ENCODE peak calls at places on chromosomes 13 and 19, in ten cellular contexts. V, C, W, O, X, E, U, Y, R and F are unnamed samples. For H3K4me1, the result is how much of the 10 kb centered on the place peaks cover.

GRCh38 chr13:29935309-29935981 is 85.0 kb upstream of the UBL3 start:
- DNase-seq in W (peak), O (no peak), C (no peak), U (peak), R (no peak), V (no peak), E (no peak), Y (peak), X (no peak), F (peak)

GRCh38 chr13:42925626-42926025 is 66.4 kb downstream of the EPSTI1 start:
- DNase-seq in V (no peak), X (no peak), O (no peak), U (no peak), C (no peak), Y (no peak), W (no peak), R (no peak), E (no peak), F (no peak)

GRCh38 chr13:48412881-48413351 is at the start of gene LPAR6:
- DNase-seq in W (no peak), C (peak), E (no peak), O (no peak), Y (no peak), V (peak), U (peak), X (no peak), R (no peak), F (peak)

GRCh38 chr13:65597839-65598818 is 1632.0 kb downstream of the PCDH9 start:
- DNase-seq in U (no peak), W (no peak), Y (no peak), R (no peak), E (no peak), V (no peak), O (no peak), X (no peak), C (no peak), F (no peak)

GRCh38 chr19:12574036-12574435 is 22.8 kb upstream of the ZNF564 start:
- DNase-seq in W (peak), C (no peak), X (no peak), U (no peak), R (no peak), V (no peak), O (no peak), E (no peak), Y (peak), F (peak)

GRCh38 chr13:32731576-32731975 is 145.3 kb downstream of the PDS5B start:
- DNase-seq in E (no peak), C (peak), V (peak), O (no peak), U (no peak), R (no peak), Y (no peak), X (no peak), W (no peak), F (no peak)

GRCh38 chr13:30319703-30320102 is 12.4 kb upstream of the KATNAL1 start:
- DNase-seq in C (no peak), R (no peak), E (no peak), X (no peak), Y (no peak), V (peak), O (no peak), W (no peak), U (no peak), F (no peak)

GRCh38 chr19:20661150-20661819 is at the start of gene ZNF626:
- DNase-seq in C (peak), E (peak), X (peak), O (peak), U (peak), V (peak), Y (peak), W (peak), R (peak), F (peak)

GRCh38 chr13:94188173-94188869 is 291.2 kb downstream of the DCT start:
- DNase-seq in R (no peak), E (no peak), V (no peak), X (no peak), W (no peak), C (no peak), Y (no peak), U (no peak), O (no peak), F (no peak)

GRCh38 chr19:42422092-42422575 is 5.1 kb downstream of the LIPE start:
- DNase-seq in R (no peak), X (no peak), C (no peak), O (no peak), Y (peak), E (no peak), U (no peak), V (no peak), W (no peak), F (no peak)

GRCh38 chr19:29524912-29525870 is 603 bp upstream of the VSTM2B start:
- DNase-seq in R (no peak), O (no peak), W (no peak), C (no peak), V (no peak), U (no peak), Y (peak), X (peak), E (peak), F (no peak)

GRCh38 chr19:23971598-23971997 is 56.9 kb downstream of the ZNF726 start:
- DNase-seq in U (no peak), V (no peak), E (peak), Y (no peak), O (no peak), R (no peak), W (no peak), C (no peak), X (no peak), F (no peak)

GRCh38 chr19:1223018-1223855 is 14.6 kb downstream of the CBARP start:
- DNase-seq in R (no peak), U (no peak), E (peak), O (no peak), V (peak), X (no peak), Y (no peak), C (peak), W (peak), F (no peak)

GRCh38 chr13:29484236-29484635 is 111.3 kb downstream of the SLC7A1 start:
- DNase-seq in R (no peak), Y (peak), V (peak), X (no peak), O (no peak), U (no peak), C (no peak), E (no peak), W (no peak), F (no peak)

GRCh38 chr13:114043421-114044053 is 69.7 kb upstream of the C13orf46 start:
- DNase-seq in O (peak), Y (no peak), X (peak), E (no peak), U (no peak), R (no peak), V (peak), C (peak), W (peak), F (peak)

GRCh38 chr13:58893396-58893795 is 1261.9 kb downstream of the PCDH17 start:
- DNase-seq in V (no peak), X (no peak), R (no peak), C (no peak), E (no peak), W (no peak), U (no peak), O (no peak), Y (no peak), F (no peak)

GRCh38 chr19:20367811-20368294 is 197.7 kb downstream of the ZNF737 start:
- DNase-seq in O (no peak), E (no peak), Y (no peak), C (peak), W (no peak), R (no peak), U (no peak), X (peak), V (no peak), F (no peak)

GRCh38 chr13:79886601-79887000 is 405.6 kb downstream of the NDFIP2 start:
- DNase-seq in E (no peak), W (no peak), X (no peak), R (no peak), V (no peak), O (no peak), U (no peak), C (no peak), Y (no peak), F (no peak)
- H3K4me1 ChIP-seq in E (under half), W (under half), X (under half), R (under half), V (under half), O (under half), U (under half), C (under half), Y (under half), F (under half)

GRCh38 chr13:41460930-41461329 is 3.6 kb downstream of the RGCC start:
- DNase-seq in E (no peak), V (no peak), R (no peak), W (no peak), C (no peak), X (no peak), O (no peak), U (no peak), Y (no peak), F (no peak)
- H3K4me1 ChIP-seq in E (under half), V (under half), R (under half), W (under half), C (under half), X (under half), O (half or more), U (half or more), Y (under half), F (under half)

DNA sequence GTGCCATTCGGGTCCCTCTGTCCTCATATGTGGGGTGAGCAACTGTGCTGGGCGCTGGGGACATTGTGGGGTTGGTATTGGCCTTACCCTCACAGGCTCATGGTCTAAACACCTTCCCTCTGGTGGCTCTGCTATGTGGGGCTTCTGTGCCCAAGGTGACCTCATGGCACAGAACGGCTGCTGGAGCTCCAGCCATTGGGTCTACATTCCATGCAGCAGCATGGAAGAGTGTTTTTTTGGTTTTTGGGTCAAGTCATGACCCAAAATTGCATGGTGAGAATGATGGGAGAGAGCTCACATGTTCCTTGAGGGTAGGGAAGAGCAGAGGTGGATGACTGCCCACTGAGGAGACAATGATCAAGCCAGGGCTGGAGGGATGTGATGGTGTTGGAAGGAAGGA is 17.2 kb downstream of the PGLS start:
- DNase-seq in W (no peak), U (no peak), R (no peak), Y (no peak), C (no peak), X (no peak), V (no peak), E (no peak), O (no peak), F (no peak)
- H3K4me1 ChIP-seq in W (under half), U (under half), R (under half), Y (under half), C (under half), X (under half), V (under half), E (under half), O (under half), F (under half)

GRCh38 chr13:21738636-21739035 is 67.8 kb downstream of the FGF9 start:
- DNase-seq in O (no peak), X (no peak), W (no peak), C (no peak), U (no peak), Y (no peak), V (no peak), R (no peak), E (no peak), F (no peak)

GRCh38 chr13:21735621-21736401 is 64.9 kb downstream of the FGF9 start:
- DNase-seq in X (no peak), U (no peak), O (no peak), W (no peak), R (peak), E (no peak), C (no peak), Y (no peak), V (no peak), F (no peak)

GRCh38 chr13:21733475-21734311 is 62.8 kb downstream of the FGF9 start:
- DNase-seq in W (no peak), C (no peak), X (no peak), U (no peak), V (no peak), R (no peak), O (no peak), Y (no peak), E (no peak), F (no peak)

GRCh38 chr13:21736926-21737325 is 66.1 kb downstream of the FGF9 start:
- DNase-seq in O (no peak), E (no peak), W (no peak), X (no peak), Y (no peak), C (no peak), V (no peak), R (no peak), U (no peak), F (no peak)

DNA sequence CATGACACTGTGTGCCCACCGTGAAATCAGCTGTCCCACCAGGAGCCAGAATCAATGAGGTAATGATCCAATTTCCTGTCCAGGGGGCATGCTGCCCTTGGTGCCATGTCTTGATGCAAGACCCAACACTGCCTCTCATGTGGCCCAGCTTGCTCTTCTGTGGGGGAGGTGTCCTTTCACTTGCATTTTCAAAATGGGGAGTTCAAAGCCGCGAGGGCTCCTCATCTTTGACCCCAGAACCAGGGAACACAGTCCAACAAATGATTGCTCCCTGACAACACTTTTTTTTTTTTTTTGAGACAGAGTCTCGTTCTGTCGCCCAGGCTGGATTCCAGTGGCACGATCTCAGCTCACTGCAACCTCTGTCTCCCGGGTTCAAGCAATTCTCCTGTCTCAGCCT is 64.1 kb downstream of the FGF9 start:
- DNase-seq in R (peak), X (no peak), W (peak), V (no peak), U (no peak), E (no peak), Y (no peak), C (no peak), O (no peak), F (no peak)
- H3K4me1 ChIP-seq in R (under half), X (under half), W (under half), V (under half), U (under half), E (under half), Y (under half), C (under half), O (under half), F (under half)

GRCh38 chr19:35013047-35013819 is 13.1 kb downstream of the GRAMD1A start:
- DNase-seq in W (peak), X (no peak), E (peak), U (peak), R (peak), Y (peak), O (no peak), V (peak), C (peak), F (peak)
- H3K4me1 ChIP-seq in W (under half), X (under half), E (under half), U (half or more), R (under half), Y (under half), O (half or more), V (under half), C (under half), F (under half)

GRCh38 chr13:73861136-73861535 is 273.1 kb downstream of the KLF12 start:
- DNase-seq in O (no peak), R (no peak), Y (no peak), C (no peak), U (no peak), W (no peak), X (no peak), V (no peak), E (no peak), F (no peak)
- H3K4me1 ChIP-seq in O (under half), R (under half), Y (under half), C (under half), U (under half), W (under half), X (under half), V (under half), E (under half), F (under half)

DNA sequence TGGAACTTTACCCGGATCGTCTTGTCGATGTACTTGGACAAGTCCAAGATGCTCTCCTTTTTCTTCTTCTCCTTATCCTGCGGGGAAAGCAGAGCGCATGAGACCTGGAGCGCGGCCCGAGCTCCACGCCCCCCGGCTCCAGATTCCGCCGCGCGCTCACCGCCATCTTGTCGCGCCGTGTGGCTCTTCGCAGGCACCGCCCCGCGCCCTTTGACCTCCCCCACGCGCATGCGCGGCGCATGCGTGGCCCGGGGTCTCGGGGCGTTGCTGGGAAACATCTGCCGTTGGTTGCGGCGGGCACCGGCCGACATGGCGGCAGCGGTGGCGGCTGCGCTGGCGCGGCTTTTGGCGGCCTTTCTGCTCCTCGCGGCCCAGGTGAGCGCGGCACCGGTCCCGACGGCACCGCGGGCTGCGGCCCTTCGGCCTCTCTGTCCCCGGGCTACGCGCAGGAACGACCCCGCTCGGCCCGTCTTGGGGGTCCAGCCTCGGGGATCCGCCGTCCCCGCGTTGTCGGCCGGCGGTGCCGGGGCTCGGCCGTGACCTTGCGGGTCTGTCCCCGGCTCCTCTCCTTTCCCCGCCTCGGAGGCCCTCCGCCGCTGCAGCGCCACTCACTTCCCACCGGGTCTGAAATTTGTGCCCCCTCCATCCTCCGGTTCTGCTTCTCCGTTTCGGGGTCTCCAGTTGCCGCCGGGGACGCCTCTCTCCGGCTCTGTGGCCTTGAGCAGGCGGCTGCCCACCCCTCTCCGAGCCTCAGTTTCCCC is at the start of the genes LSM7 and SPPL2B:
- DNase-seq in V (peak), C (peak), X (peak), U (peak), Y (peak), O (peak), R (peak), W (peak), E (peak), F (peak)
- H3K4me1 ChIP-seq in V (under half), C (under half), X (under half), U (under half), Y (under half), O (half or more), R (under half), W (half or more), E (under half), F (half or more)